ENCODE peak calls at places on chromosomes 13 and 19, in five cellular contexts. M is ecto neural progenitor cell; G is AG04450; K is effector memory CD4-positive, alpha-beta T cell; O is left colon. L is an unnamed sample.

GRCh38 chr13:21208755-21209154 is 32.3 kb downstream of the MRPL57 start:
- DNase-seq in M (no peak), G (no peak), K (no peak), O (no peak), L (peak)

GRCh38 chr19:41997121-41997850 is 3.3 kb upstream of the ATP1A3 start:
- DNase-seq in M (peak), G (no peak), K (no peak), O (no peak), L (no peak)

GRCh38 chr19:49425178-49425577 is at the start of gene GFY:
- DNase-seq in M (no peak), G (no peak), K (no peak), O (no peak), L (no peak)

GRCh38 chr13:107960301-107960700 is 255.0 kb downstream of the LIG4 start:
- DNase-seq in M (no peak), G (no peak), K (no peak), O (no peak), L (no peak)

GRCh38 chr13:40777166-40777956 is 6.4 kb upstream of the MRPS31 start:
- DNase-seq in M (no peak), G (no peak), K (peak), O (no peak), L (peak)

GRCh38 chr13:110134801-110135200 is 172.2 kb downstream of the COL4A1 start:
- DNase-seq in M (peak), G (no peak), K (no peak), O (no peak), L (no peak)

GRCh38 chr13:113297370-113297871 is 382 bp downstream of the LAMP1 start:
- DNase-seq in M (no peak), G (no peak), K (peak), O (peak), L (peak)

GRCh38 chr13:109922518-109922917 is 136.1 kb upstream of the IRS2 start:
- DNase-seq in M (no peak), G (no peak), K (no peak), O (no peak), L (no peak)

GRCh38 chr13:27309401-27309958 is 38.9 kb downstream of the RASL11A start:
- DNase-seq in M (no peak), G (no peak), K (no peak), O (no peak), L (no peak)

GRCh38 chr13:41811588-41812021 is 149.3 kb downstream of the VWA8 start:
- DNase-seq in M (no peak), G (no peak), K (no peak), O (no peak), L (no peak)

GRCh38 chr13:85236431-85236830 is 562.8 kb downstream of the SLITRK6 start:
- DNase-seq in M (no peak), G (no peak), K (no peak), O (no peak), L (no peak)

GRCh38 chr19:8654591-8655339 is 24.3 kb downstream of the NFILZ start:
- DNase-seq in M (peak), G (no peak), K (peak), O (no peak), L (peak)

GRCh38 chr13:80131204-80131603 is 209.7 kb downstream of the SPRY2 start:
- DNase-seq in M (peak), G (no peak), K (no peak), O (peak), L (no peak)

GRCh38 chr19:45471866-45472556 is 4.2 kb downstream of the FOSB start:
- DNase-seq in M (no peak), G (no peak), K (no peak), O (no peak), L (no peak)

GRCh38 chr19:34254552-34255432 is at the start of gene GARRE1:
- DNase-seq in M (no peak), G (no peak), K (peak), O (no peak), L (peak)

GRCh38 chr13:25973085-25973484 is 78.7 kb downstream of the SHISA2 start:
- DNase-seq in M (no peak), G (no peak), K (no peak), O (no peak), L (no peak)

GRCh38 chr19:2616741-2617392 is 85.6 kb downstream of the GNG7 start:
- DNase-seq in M (no peak), G (no peak), K (no peak), O (peak), L (no peak)

GRCh38 chr19:15264061-15264932 is 32.0 kb upstream of the EPHX3 start:
- DNase-seq in M (peak), G (peak), K (peak), O (peak), L (peak)

GRCh38 chr13:85616275-85616674 is 182.9 kb downstream of the SLITRK6 start:
- DNase-seq in M (no peak), G (no peak), K (no peak), O (no peak), L (no peak)

GRCh38 chr19:55206664-55207500 is 2.4 kb downstream of the PTPRH start:
- DNase-seq in M (peak), G (peak), K (no peak), O (peak), L (peak)

GRCh38 chr19:15836595-15837398 is 21.3 kb upstream of the OR10H1 start:
- DNase-seq in M (no peak), G (peak), K (peak), O (peak), L (no peak)

GRCh38 chr19:18090545-18091216 is 3.9 kb upstream of the IL12RB1 start:
- DNase-seq in M (no peak), G (no peak), K (no peak), O (no peak), L (no peak)

GRCh38 chr13:29457299-29457698 is 138.2 kb downstream of the SLC7A1 start:
- DNase-seq in M (no peak), G (no peak), K (no peak), O (no peak), L (no peak)

GRCh38 chr19:54616840-54617560 is 13.3 kb upstream of the LILRB1 start:
- DNase-seq in M (no peak), G (no peak), K (no peak), O (no peak), L (peak)

GRCh38 chr19:29400917-29401711 is 124.7 kb upstream of the VSTM2B start:
- DNase-seq in M (no peak), G (no peak), K (no peak), O (no peak), L (no peak)

GRCh38 chr19:14410054-14410774 is 8.9 kb downstream of the DDX39A start:
- DNase-seq in M (peak), G (no peak), K (no peak), O (no peak), L (no peak)

GRCh38 chr19:13001502-13002388 is 6.5 kb downstream of the NFIX start:
- DNase-seq in M (no peak), G (no peak), K (no peak), O (peak), L (no peak)

GRCh38 chr13:30362869-30363268 is 55.5 kb upstream of the KATNAL1 start:
- DNase-seq in M (no peak), G (no peak), K (no peak), O (no peak), L (no peak)